ENCODE peak calls at places on chromosomes 7 and 10, in eight cellular contexts. One of them, this sample, is unnamed.

GRCh38 chr7:37952240-37952639 is 31.8 kb downstream of the EPDR1 start:
- DNase-seq in Peyer's patch: no peak
- DNase-seq in lower leg skin: no peak
- DNase-seq in cardiac muscle cell: no peak
- DNase-seq in GM13976: no peak
- DNase-seq in heart right ventricle: no peak
- DNase-seq in HL-60: peak; percentile 90
- DNase-seq in GM12878: no peak
- DNase-seq in this sample: no peak

GRCh38 chr10:103692421-103693069 is 162.8 kb downstream of the SH3PXD2A start:
- DNase-seq in Peyer's patch: peak; percentile 53
- DNase-seq in lower leg skin: no peak
- DNase-seq in cardiac muscle cell: no peak
- DNase-seq in GM13976: peak; percentile 91
- DNase-seq in heart right ventricle: no peak
- DNase-seq in HL-60: no peak
- DNase-seq in GM12878: no peak
- DNase-seq in this sample: peak; percentile 88

GRCh38 chr7:138000081-138000701 is 1.7 kb downstream of the CREB3L2 start:
- DNase-seq in Peyer's patch: no peak
- DNase-seq in lower leg skin: no peak
- DNase-seq in cardiac muscle cell: peak; percentile 90
- DNase-seq in GM13976: no peak
- DNase-seq in heart right ventricle: peak; percentile 23
- DNase-seq in HL-60: peak; percentile 73
- DNase-seq in GM12878: no peak
- DNase-seq in this sample: no peak

GRCh38 chr7:47724335-47724982 is 142.5 kb upstream of the TNS3 start:
- DNase-seq in Peyer's patch: no peak
- DNase-seq in lower leg skin: peak; percentile 70
- DNase-seq in cardiac muscle cell: peak; percentile 65
- DNase-seq in GM13976: no peak
- DNase-seq in heart right ventricle: no peak
- DNase-seq in HL-60: no peak
- DNase-seq in GM12878: no peak
- DNase-seq in this sample: no peak

GRCh38 chr7:147483634-147484292 is 1106.8 kb upstream of the C7orf33 start:
- DNase-seq in Peyer's patch: no peak
- DNase-seq in lower leg skin: no peak
- DNase-seq in cardiac muscle cell: no peak
- DNase-seq in GM13976: no peak
- DNase-seq in heart right ventricle: no peak
- DNase-seq in HL-60: no peak
- DNase-seq in GM12878: no peak
- DNase-seq in this sample: no peak

GRCh38 chr7:151312831-151313809 is 28.5 kb upstream of the NUB1 start:
- DNase-seq in Peyer's patch: no peak
- DNase-seq in lower leg skin: peak; percentile 78
- DNase-seq in cardiac muscle cell: no peak
- DNase-seq in GM13976: no peak
- DNase-seq in heart right ventricle: no peak
- DNase-seq in HL-60: no peak
- DNase-seq in GM12878: no peak
- DNase-seq in this sample: no peak

GRCh38 chr10:35011771-35012191 is 78.4 kb downstream of the CUL2 start:
- DNase-seq in Peyer's patch: no peak
- DNase-seq in lower leg skin: no peak
- DNase-seq in cardiac muscle cell: peak; percentile 15
- DNase-seq in GM13976: no peak
- DNase-seq in heart right ventricle: no peak
- DNase-seq in HL-60: no peak
- DNase-seq in GM12878: no peak
- DNase-seq in this sample: no peak

GRCh38 chr10:59753267-59753666 is at the start of gene MRLN:
- DNase-seq in Peyer's patch: no peak
- DNase-seq in lower leg skin: no peak
- DNase-seq in cardiac muscle cell: no peak
- DNase-seq in GM13976: no peak
- DNase-seq in heart right ventricle: no peak
- DNase-seq in HL-60: no peak
- DNase-seq in GM12878: no peak
- DNase-seq in this sample: no peak

GRCh38 chr7:158353606-158354570 is 233.7 kb downstream of the PTPRN2 start:
- DNase-seq in Peyer's patch: no peak
- DNase-seq in lower leg skin: peak; percentile 53
- DNase-seq in cardiac muscle cell: peak; percentile 8
- DNase-seq in GM13976: no peak
- DNase-seq in heart right ventricle: no peak
- DNase-seq in HL-60: peak; percentile 34
- DNase-seq in GM12878: no peak
- DNase-seq in this sample: no peak

GRCh38 chr10:22719406-22720042 is 5.1 kb upstream of the PIP4K2A start:
- DNase-seq in Peyer's patch: no peak
- DNase-seq in lower leg skin: no peak
- DNase-seq in cardiac muscle cell: no peak
- DNase-seq in GM13976: no peak
- DNase-seq in heart right ventricle: no peak
- DNase-seq in HL-60: no peak
- DNase-seq in GM12878: no peak
- DNase-seq in this sample: no peak

GRCh38 chr10:53430127-53430891 is 657.7 kb upstream of the MBL2 start:
- DNase-seq in Peyer's patch: no peak
- DNase-seq in lower leg skin: no peak
- DNase-seq in cardiac muscle cell: no peak
- DNase-seq in GM13976: no peak
- DNase-seq in heart right ventricle: no peak
- DNase-seq in HL-60: no peak
- DNase-seq in GM12878: no peak
- DNase-seq in this sample: no peak

GRCh38 chr10:47372726-47373125 is 11.4 kb downstream of the ZNF488 start:
- DNase-seq in Peyer's patch: no peak
- DNase-seq in lower leg skin: peak; percentile 81
- DNase-seq in cardiac muscle cell: no peak
- DNase-seq in GM13976: no peak
- DNase-seq in heart right ventricle: no peak
- DNase-seq in HL-60: no peak
- DNase-seq in GM12878: no peak
- DNase-seq in this sample: no peak

GRCh38 chr7:100396421-100396982 is 23.2 kb downstream of the PILRA start:
- DNase-seq in Peyer's patch: peak; percentile 52
- DNase-seq in lower leg skin: no peak
- DNase-seq in cardiac muscle cell: no peak
- DNase-seq in GM13976: peak; percentile 75
- DNase-seq in heart right ventricle: no peak
- DNase-seq in HL-60: peak; percentile 78
- DNase-seq in GM12878: peak; percentile 93
- DNase-seq in this sample: peak; percentile 76

GRCh38 chr10:123999261-123999660 is 94.1 kb downstream of the CHST15 start:
- DNase-seq in Peyer's patch: peak; percentile 8
- DNase-seq in lower leg skin: peak; percentile 57
- DNase-seq in cardiac muscle cell: no peak
- DNase-seq in GM13976: peak; percentile 7
- DNase-seq in heart right ventricle: no peak
- DNase-seq in HL-60: no peak
- DNase-seq in GM12878: no peak
- DNase-seq in this sample: no peak

GRCh38 chr10:73635781-73636180 is 5.5 kb downstream of the MYOZ1 start:
- DNase-seq in Peyer's patch: no peak
- DNase-seq in lower leg skin: no peak
- DNase-seq in cardiac muscle cell: no peak
- DNase-seq in GM13976: peak; percentile 17
- DNase-seq in heart right ventricle: no peak
- DNase-seq in HL-60: no peak
- DNase-seq in GM12878: no peak
- DNase-seq in this sample: no peak

GRCh38 chr10:101284171-101285092 is 55.2 kb upstream of the LBX1 start:
- DNase-seq in Peyer's patch: no peak
- DNase-seq in lower leg skin: no peak
- DNase-seq in cardiac muscle cell: no peak
- DNase-seq in GM13976: no peak
- DNase-seq in heart right ventricle: no peak
- DNase-seq in HL-60: no peak
- DNase-seq in GM12878: no peak
- DNase-seq in this sample: no peak

GRCh38 chr10:46328853-46329689 is 42.3 kb downstream of the ANTXRL start:
- DNase-seq in Peyer's patch: no peak
- DNase-seq in lower leg skin: no peak
- DNase-seq in cardiac muscle cell: no peak
- DNase-seq in GM13976: no peak
- DNase-seq in heart right ventricle: no peak
- DNase-seq in HL-60: peak; percentile 0
- DNase-seq in GM12878: no peak
- DNase-seq in this sample: no peak

GRCh38 chr10:11235771-11236170 is 218.1 kb downstream of the CELF2 start:
- DNase-seq in Peyer's patch: no peak
- DNase-seq in lower leg skin: no peak
- DNase-seq in cardiac muscle cell: no peak
- DNase-seq in GM13976: no peak
- DNase-seq in heart right ventricle: no peak
- DNase-seq in HL-60: no peak
- DNase-seq in GM12878: no peak
- DNase-seq in this sample: no peak

GRCh38 chr10:16832351-16833080 is 15.3 kb upstream of the RSU1 start:
- DNase-seq in Peyer's patch: no peak
- DNase-seq in lower leg skin: no peak
- DNase-seq in cardiac muscle cell: peak; percentile 93
- DNase-seq in GM13976: no peak
- DNase-seq in heart right ventricle: no peak
- DNase-seq in HL-60: no peak
- DNase-seq in GM12878: no peak
- DNase-seq in this sample: no peak

GRCh38 chr7:122901250-122901649 is 15.0 kb upstream of the CADPS2 start:
- DNase-seq in Peyer's patch: no peak
- DNase-seq in lower leg skin: no peak
- DNase-seq in cardiac muscle cell: no peak
- DNase-seq in GM13976: no peak
- DNase-seq in heart right ventricle: no peak
- DNase-seq in HL-60: no peak
- DNase-seq in GM12878: no peak
- DNase-seq in this sample: no peak

GRCh38 chr10:90780488-90780887 is 77.4 kb downstream of the HTR7 start:
- DNase-seq in Peyer's patch: no peak
- DNase-seq in lower leg skin: no peak
- DNase-seq in cardiac muscle cell: no peak
- DNase-seq in GM13976: no peak
- DNase-seq in heart right ventricle: no peak
- DNase-seq in HL-60: no peak
- DNase-seq in GM12878: no peak
- DNase-seq in this sample: no peak

GRCh38 chr10:596725-597345 is 92.6 kb downstream of the DIP2C start:
- DNase-seq in Peyer's patch: no peak
- DNase-seq in lower leg skin: peak; percentile 78
- DNase-seq in cardiac muscle cell: no peak
- DNase-seq in GM13976: no peak
- DNase-seq in heart right ventricle: no peak
- DNase-seq in HL-60: no peak
- DNase-seq in GM12878: no peak
- DNase-seq in this sample: no peak

GRCh38 chr7:98745722-98746318 is 124.0 kb downstream of the TMEM130 start:
- DNase-seq in Peyer's patch: peak; percentile 52
- DNase-seq in lower leg skin: peak; percentile 89
- DNase-seq in cardiac muscle cell: peak; percentile 58
- DNase-seq in GM13976: peak; percentile 80
- DNase-seq in heart right ventricle: peak; percentile 73
- DNase-seq in HL-60: peak; percentile 55
- DNase-seq in GM12878: no peak
- DNase-seq in this sample: peak; percentile 77

GRCh38 chr10:34319197-34319846 is 495.8 kb downstream of the PARD3 start:
- DNase-seq in Peyer's patch: no peak
- DNase-seq in lower leg skin: no peak
- DNase-seq in cardiac muscle cell: peak; percentile 91
- DNase-seq in GM13976: no peak
- DNase-seq in heart right ventricle: no peak
- DNase-seq in HL-60: no peak
- DNase-seq in GM12878: no peak
- DNase-seq in this sample: no peak

DNA sequence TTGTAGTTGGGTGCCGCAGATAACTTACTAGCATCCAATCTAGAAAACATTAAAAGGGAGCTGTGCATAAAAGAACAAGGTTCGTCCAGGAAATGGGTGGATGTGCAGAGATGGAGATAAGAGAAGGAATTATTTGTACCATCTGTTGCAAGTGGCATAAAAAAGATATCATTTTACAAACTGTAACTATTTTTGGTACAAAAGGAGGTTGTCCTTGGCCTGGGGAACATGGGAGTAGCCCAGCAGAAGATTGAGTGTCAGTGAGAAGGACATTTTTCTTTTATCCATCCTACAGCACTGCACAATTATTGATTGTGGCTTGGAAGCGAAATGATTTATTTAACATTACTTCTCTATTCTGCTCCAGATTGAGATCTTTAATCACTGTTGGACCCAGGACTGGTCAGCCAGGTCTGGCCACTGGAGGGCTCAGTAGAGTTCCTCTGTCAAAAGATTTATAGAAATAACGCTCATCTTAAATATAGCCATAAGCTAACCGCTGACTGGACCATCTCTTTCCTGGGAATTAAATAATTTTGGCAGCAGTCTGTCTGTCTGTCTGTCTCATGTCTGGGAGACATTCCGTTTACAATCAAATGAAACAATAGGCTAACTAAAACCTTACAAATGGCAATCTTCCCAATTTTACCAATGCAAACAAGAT is 254.1 kb downstream of the KIAA1217 start:
- DNase-seq in Peyer's patch: no peak
- DNase-seq in lower leg skin: no peak
- DNase-seq in cardiac muscle cell: no peak
- DNase-seq in GM13976: no peak
- DNase-seq in heart right ventricle: no peak
- DNase-seq in HL-60: no peak
- DNase-seq in GM12878: no peak
- DNase-seq in this sample: no peak
- TF ChIP-seq CTCF in Peyer's patch: no peak
- TF ChIP-seq CTCF in lower leg skin: no peak
- TF ChIP-seq CTCF in cardiac muscle cell: peak; percentile 20
- TF ChIP-seq CTCF in GM13976: no peak
- TF ChIP-seq CTCF in heart right ventricle: no peak
- TF ChIP-seq CTCF in HL-60: no peak
- TF ChIP-seq CTCF in GM12878: no peak
- TF ChIP-seq CTCF in this sample: no peak

GRCh38 chr10:25547391-25547790 is 372.6 kb downstream of the GPR158 start:
- DNase-seq in Peyer's patch: no peak
- DNase-seq in lower leg skin: no peak
- DNase-seq in cardiac muscle cell: peak; percentile 75
- DNase-seq in GM13976: no peak
- DNase-seq in heart right ventricle: no peak
- DNase-seq in HL-60: no peak
- DNase-seq in GM12878: no peak
- DNase-seq in this sample: no peak
- TF ChIP-seq CTCF in Peyer's patch: no peak
- TF ChIP-seq CTCF in lower leg skin: no peak
- TF ChIP-seq CTCF in cardiac muscle cell: no peak
- TF ChIP-seq CTCF in GM13976: no peak
- TF ChIP-seq CTCF in heart right ventricle: no peak
- TF ChIP-seq CTCF in HL-60: no peak
- TF ChIP-seq CTCF in GM12878: no peak
- TF ChIP-seq CTCF in this sample: no peak

GRCh38 chr7:22302193-22302592 is 54.8 kb downstream of the RAPGEF5 start:
- DNase-seq in Peyer's patch: no peak
- DNase-seq in lower leg skin: no peak
- DNase-seq in cardiac muscle cell: no peak
- DNase-seq in GM13976: no peak
- DNase-seq in heart right ventricle: no peak
- DNase-seq in HL-60: no peak
- DNase-seq in GM12878: no peak
- DNase-seq in this sample: no peak
- TF ChIP-seq CTCF in Peyer's patch: no peak
- TF ChIP-seq CTCF in lower leg skin: no peak
- TF ChIP-seq CTCF in cardiac muscle cell: no peak
- TF ChIP-seq CTCF in GM13976: no peak
- TF ChIP-seq CTCF in heart right ventricle: no peak
- TF ChIP-seq CTCF in HL-60: no peak
- TF ChIP-seq CTCF in GM12878: no peak
- TF ChIP-seq CTCF in this sample: no peak

GRCh38 chr7:127619681-127620405 is 1.9 kb upstream of the PAX4 start:
- DNase-seq in Peyer's patch: no peak
- DNase-seq in lower leg skin: no peak
- DNase-seq in cardiac muscle cell: no peak
- DNase-seq in GM13976: no peak
- DNase-seq in heart right ventricle: no peak
- DNase-seq in HL-60: no peak
- DNase-seq in GM12878: no peak
- DNase-seq in this sample: no peak
- TF ChIP-seq CTCF in Peyer's patch: no peak
- TF ChIP-seq CTCF in lower leg skin: no peak
- TF ChIP-seq CTCF in cardiac muscle cell: no peak
- TF ChIP-seq CTCF in GM13976: no peak
- TF ChIP-seq CTCF in heart right ventricle: no peak
- TF ChIP-seq CTCF in HL-60: no peak
- TF ChIP-seq CTCF in GM12878: no peak
- TF ChIP-seq CTCF in this sample: no peak

This sample was measured in GM10248.